ENCODE peak calls at places on chromosome 1, in eight cellular contexts. U is breast epithelium; B is HAP-1; M is lung; C is CD8-positive, alpha-beta T cell; G is GM12878; R is left ventricle myocardium inferior; W is ascending aorta. L is an unnamed sample.

GRCh38 chr1:193868425-193868824 is 682.0 kb upstream of the B3GALT2 start:
- DNase-seq in M (no peak), C (no peak), B (no peak), G (no peak), W (no peak), U (no peak), R (no peak), L (no peak)

GRCh38 chr1:43058545-43059360 is 100.1 kb upstream of the SLC2A1 start:
- DNase-seq in B (no peak), W (no peak), R (no peak), M (no peak), G (no peak), U (no peak), C (no peak), L (peak)

GRCh38 chr1:34199927-34200326 is 23.2 kb downstream of the C1orf94 start:
- DNase-seq in W (no peak), R (no peak), M (no peak), U (no peak), G (no peak), B (no peak), C (no peak), L (peak)

GRCh38 chr1:171801395-171801990 is 20.0 kb downstream of the METTL13 start:
- DNase-seq in W (no peak), U (no peak), C (no peak), B (peak), G (no peak), M (no peak), R (no peak), L (no peak)

GRCh38 chr1:215776336-215776735 is 209.2 kb downstream of the KCTD3 start:
- DNase-seq in B (no peak), M (no peak), R (no peak), U (no peak), W (no peak), G (no peak), C (no peak), L (no peak)

GRCh38 chr1:157409927-157410326 is 142.4 kb downstream of the FCRL5 start:
- DNase-seq in G (no peak), U (no peak), M (peak), B (no peak), C (no peak), W (no peak), R (no peak), L (no peak)

GRCh38 chr1:164863056-164863455 is 304.1 kb downstream of the PBX1 start:
- DNase-seq in G (no peak), U (no peak), R (no peak), B (no peak), C (no peak), M (no peak), W (no peak), L (no peak)

GRCh38 chr1:42971848-42972291 is 13.2 kb upstream of the SLC2A1 start:
- DNase-seq in G (no peak), R (no peak), M (no peak), B (no peak), U (no peak), C (no peak), W (no peak), L (no peak)

GRCh38 chr1:13517193-13517812 is 3.5 kb upstream of the LRRC38 start:
- DNase-seq in W (no peak), B (peak), C (no peak), R (no peak), M (no peak), G (no peak), U (no peak), L (no peak)

GRCh38 chr1:21278898-21279819 is 11.1 kb downstream of the ECE1 start:
- DNase-seq in U (no peak), B (no peak), W (no peak), C (no peak), G (no peak), M (no peak), R (no peak), L (peak)

GRCh38 chr1:37792943-37793686 is 532 bp upstream of the MANEAL start:
- DNase-seq in C (no peak), G (no peak), U (no peak), R (no peak), B (no peak), W (no peak), M (no peak), L (no peak)

GRCh38 chr1:186301448-186301847 is 73.6 kb downstream of the TPR start:
- DNase-seq in M (no peak), G (no peak), R (no peak), C (no peak), W (no peak), U (no peak), B (no peak), L (no peak)

GRCh38 chr1:115609021-115609420 is 32.7 kb upstream of the VANGL1 start:
- DNase-seq in R (no peak), C (no peak), G (no peak), W (no peak), M (peak), B (no peak), U (no peak), L (no peak)

GRCh38 chr1:96361251-96361856 is 360.2 kb upstream of the PTBP2 start:
- DNase-seq in U (no peak), B (no peak), W (no peak), C (no peak), M (no peak), R (no peak), G (no peak), L (no peak)

GRCh38 chr1:186680031-186681012 is at the start of gene PTGS2:
- DNase-seq in W (peak), M (peak), U (peak), B (peak), R (peak), G (peak), C (no peak), L (peak)

GRCh38 chr1:11731719-11732283 is 4.1 kb upstream of the AGTRAP start:
- DNase-seq in B (no peak), M (peak), C (no peak), R (peak), G (no peak), U (peak), W (no peak), L (peak)

GRCh38 chr1:186390925-186391324 is 15.3 kb downstream of the ODR4 start:
- DNase-seq in W (no peak), C (no peak), M (no peak), U (no peak), R (no peak), G (no peak), B (no peak), L (no peak)

GRCh38 chr1:164466001-164466421 is 93.0 kb upstream of the PBX1 start:
- DNase-seq in M (no peak), U (no peak), W (no peak), G (no peak), C (no peak), B (no peak), R (no peak), L (no peak)

GRCh38 chr1:223500560-223501425 is 107.6 kb downstream of the CCDC185 start:
- DNase-seq in B (no peak), C (no peak), W (peak), U (no peak), M (peak), G (no peak), R (no peak), L (no peak)

GRCh38 chr1:38308780-38309179 is 262.2 kb upstream of the POU3F1 start:
- DNase-seq in G (no peak), R (no peak), C (no peak), W (no peak), B (no peak), M (no peak), U (no peak), L (peak)

GRCh38 chr1:24862775-24863483 is 67.1 kb downstream of the RUNX3 start:
- DNase-seq in B (no peak), U (no peak), G (no peak), R (no peak), W (no peak), C (no peak), M (peak), L (no peak)

GRCh38 chr1:150089846-150090520 is 22.4 kb downstream of the VPS45 start:
- DNase-seq in M (no peak), C (no peak), G (peak), B (no peak), W (no peak), U (no peak), R (no peak), L (no peak)

GRCh38 chr1:22089787-22090186 is 37.3 kb downstream of the CDC42 start:
- DNase-seq in R (no peak), U (no peak), W (no peak), G (no peak), M (no peak), B (no peak), C (no peak), L (no peak)

GRCh38 chr1:214439352-214440119 is 111.9 kb downstream of the PTPN14 start:
- DNase-seq in G (peak), U (no peak), M (peak), R (no peak), C (no peak), W (no peak), B (peak), L (peak)

GRCh38 chr1:50704126-50704525 is 255.9 kb downstream of the FAF1 start:
- DNase-seq in M (no peak), B (peak), R (no peak), U (no peak), W (no peak), G (no peak), C (no peak), L (no peak)

GRCh38 chr1:51535006-51535592 is 16.0 kb upstream of the EPS15 start:
- DNase-seq in C (peak), W (no peak), U (no peak), B (peak), G (peak), M (peak), R (peak), L (no peak)

GRCh38 chr1:6770727-6771567 is 14.3 kb upstream of the CAMTA1 start:
- DNase-seq in U (no peak), C (no peak), R (no peak), B (no peak), W (no peak), M (no peak), G (no peak), L (no peak)
- H3K4me3 ChIP-seq in U (no peak), C (no peak), R (no peak), B (no peak), W (no peak), M (no peak), G (no peak), L (no peak)

DNA sequence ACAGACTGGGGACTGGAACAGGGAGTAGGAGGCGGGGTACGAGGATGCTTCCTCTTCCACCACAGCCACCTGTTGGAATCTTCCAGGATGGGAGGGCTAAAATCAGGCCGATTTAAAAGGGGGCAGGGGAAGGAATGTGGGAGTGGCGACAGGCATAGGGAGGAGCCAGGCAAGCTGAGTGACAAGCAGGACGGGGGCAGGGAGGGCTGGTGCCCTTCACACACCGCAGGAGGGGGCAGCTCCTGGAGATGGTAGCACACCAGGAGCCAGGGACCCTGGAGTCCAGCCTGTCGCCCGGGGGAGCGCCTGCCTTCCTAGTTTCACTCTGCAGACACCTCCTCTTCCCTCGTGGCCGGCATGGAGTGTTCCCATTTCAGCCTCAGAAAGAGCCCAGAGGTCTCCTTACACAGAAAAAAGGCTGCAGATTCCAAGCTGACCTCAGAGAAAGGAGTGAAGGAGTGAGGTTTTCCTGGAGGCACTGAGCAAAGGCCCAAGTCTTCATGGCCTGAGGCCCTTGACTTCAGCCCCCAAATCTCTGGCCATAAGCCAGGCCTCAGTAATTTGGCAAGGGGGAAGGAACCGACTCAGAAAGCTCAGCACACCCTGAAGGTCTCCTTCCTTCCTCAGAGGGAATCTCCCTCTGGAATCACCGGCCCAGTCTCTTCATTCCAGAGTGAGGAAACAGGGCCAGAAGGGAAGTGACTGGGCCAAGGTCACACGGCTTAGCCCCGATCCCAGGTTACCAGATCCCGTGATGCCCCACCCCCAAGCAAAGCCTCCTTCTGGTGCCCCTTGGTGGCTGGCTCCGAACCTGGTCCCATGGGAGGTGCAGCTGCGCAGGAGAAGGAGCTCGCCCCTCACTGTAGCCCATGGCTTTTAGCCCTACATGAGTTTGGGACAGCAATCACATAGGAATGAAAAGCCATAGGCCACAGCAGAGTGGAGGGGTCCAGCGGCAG is 8.1 kb downstream of the BLACAT1 start:
- DNase-seq in U (no peak), R (no peak), G (no peak), W (no peak), M (no peak), B (no peak), C (no peak), L (no peak)
- H3K4me3 ChIP-seq in U (no peak), R (no peak), G (no peak), W (no peak), M (no peak), B (no peak), C (no peak), L (no peak)

DNA sequence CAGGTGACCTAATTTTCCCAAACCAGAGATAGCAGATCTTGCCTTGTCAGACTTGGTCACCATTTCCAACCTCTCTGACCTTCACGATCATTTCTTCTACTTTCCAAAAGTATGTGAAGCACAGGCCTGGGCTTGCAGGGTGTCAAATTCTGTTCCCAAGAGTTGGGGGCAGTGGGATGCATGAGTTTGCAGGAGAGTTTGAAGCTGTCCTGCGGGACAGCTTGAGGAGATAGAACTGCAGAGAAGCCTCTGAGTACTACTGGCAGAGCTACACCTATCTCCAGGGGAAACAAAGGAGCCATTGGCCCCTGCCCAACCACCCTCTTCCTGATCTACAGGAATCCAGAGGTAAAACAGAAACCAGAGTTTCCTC is 11.3 kb downstream of the TXNIP start:
- DNase-seq in C (no peak), M (no peak), G (no peak), B (no peak), U (peak), R (no peak), W (no peak), L (no peak)
- H3K4me3 ChIP-seq in C (peak), M (no peak), G (no peak), B (no peak), U (no peak), R (peak), W (peak), L (no peak)

GRCh38 chr1:89047734-89048133 is 17.3 kb downstream of the GBP1 start:
- DNase-seq in W (no peak), B (no peak), R (no peak), C (no peak), M (no peak), U (no peak), G (no peak), L (no peak)
- H3K4me3 ChIP-seq in W (no peak), B (no peak), R (no peak), C (no peak), M (no peak), U (no peak), G (no peak), L (no peak)

DNA sequence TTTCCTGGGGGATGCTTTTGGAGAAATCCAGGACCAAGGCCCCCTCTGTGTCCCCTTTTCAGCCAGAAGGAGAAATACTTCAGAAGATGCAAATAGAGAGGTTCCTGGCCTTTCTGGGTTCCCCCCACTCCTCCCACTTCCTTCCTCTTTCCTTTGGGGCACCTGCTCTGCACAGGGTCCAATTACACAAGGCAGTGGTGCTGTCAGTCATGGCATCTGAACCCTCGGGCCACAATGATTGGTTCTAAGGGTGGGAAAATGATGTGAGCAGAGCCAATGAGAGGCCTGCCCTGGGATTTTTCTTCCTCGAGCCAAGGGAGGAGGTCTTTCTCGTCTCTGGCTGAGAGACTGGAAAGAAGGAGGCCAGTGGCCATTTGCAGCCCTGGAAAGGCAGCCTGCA is 282.2 kb downstream of the NPHP4 start:
- DNase-seq in W (no peak), U (no peak), B (no peak), R (no peak), M (no peak), G (no peak), C (no peak), L (no peak)
- H3K4me3 ChIP-seq in W (no peak), U (no peak), B (no peak), R (no peak), M (no peak), G (no peak), C (no peak), L (no peak)

L was measured in lower leg skin.